ENCODE peak calls at places on chromosomes 11 and 22, in five cellular contexts. One of them, this sample, is unnamed.

GRCh38 chr22:28800308-28801041 is at the start of gene XBP1:
- DNase-seq in HCT116: peak
- DNase-seq in endothelial cell of umbilical vein: peak
- DNase-seq in mesenchymal stem cell: peak
- DNase-seq in MM.1S: peak
- DNase-seq in this sample: peak

GRCh38 chr11:59115556-59115955 is 8.5 kb downstream of the FAM111B start:
- DNase-seq in mesenchymal stem cell: no peak
- DNase-seq in HCT116: no peak
- DNase-seq in MM.1S: no peak
- DNase-seq in endothelial cell of umbilical vein: no peak
- DNase-seq in this sample: no peak

GRCh38 chr11:130157111-130157510 is 2.5 kb upstream of the ST14 start:
- DNase-seq in endothelial cell of umbilical vein: no peak
- DNase-seq in HCT116: no peak
- DNase-seq in mesenchymal stem cell: no peak
- DNase-seq in MM.1S: no peak
- DNase-seq in this sample: no peak

GRCh38 chr22:49568751-49569285 is 258.9 kb downstream of the BRD1 start:
- DNase-seq in endothelial cell of umbilical vein: no peak
- DNase-seq in mesenchymal stem cell: no peak
- DNase-seq in MM.1S: no peak
- DNase-seq in HCT116: no peak
- DNase-seq in this sample: no peak

GRCh38 chr11:9530901-9531625 is 42.4 kb upstream of the WEE1 start:
- DNase-seq in mesenchymal stem cell: no peak
- DNase-seq in endothelial cell of umbilical vein: no peak
- DNase-seq in HCT116: no peak
- DNase-seq in MM.1S: no peak
- DNase-seq in this sample: peak

GRCh38 chr11:79973701-79974626 is 533.1 kb upstream of the TENM4 start:
- DNase-seq in MM.1S: no peak
- DNase-seq in HCT116: no peak
- DNase-seq in mesenchymal stem cell: peak
- DNase-seq in endothelial cell of umbilical vein: no peak
- DNase-seq in this sample: peak

GRCh38 chr22:49436056-49436455 is 391.6 kb downstream of the BRD1 start:
- DNase-seq in HCT116: no peak
- DNase-seq in endothelial cell of umbilical vein: no peak
- DNase-seq in mesenchymal stem cell: no peak
- DNase-seq in MM.1S: no peak
- DNase-seq in this sample: no peak

GRCh38 chr11:15905815-15906214 is 450.5 kb downstream of the SOX6 start:
- DNase-seq in MM.1S: no peak
- DNase-seq in endothelial cell of umbilical vein: no peak
- DNase-seq in HCT116: no peak
- DNase-seq in mesenchymal stem cell: no peak
- DNase-seq in this sample: no peak

GRCh38 chr22:24142241-24142640 is 39.0 kb upstream of the SUSD2 start:
- DNase-seq in HCT116: no peak
- DNase-seq in endothelial cell of umbilical vein: no peak
- DNase-seq in MM.1S: no peak
- DNase-seq in mesenchymal stem cell: no peak
- DNase-seq in this sample: peak

GRCh38 chr11:130622126-130622525 is 173.7 kb downstream of the ADAMTS15 start:
- DNase-seq in MM.1S: no peak
- DNase-seq in endothelial cell of umbilical vein: no peak
- DNase-seq in HCT116: no peak
- DNase-seq in mesenchymal stem cell: peak
- DNase-seq in this sample: no peak

GRCh38 chr11:73664894-73665293 is 18.5 kb downstream of the PLEKHB1 start:
- DNase-seq in MM.1S: no peak
- DNase-seq in endothelial cell of umbilical vein: no peak
- DNase-seq in mesenchymal stem cell: no peak
- DNase-seq in HCT116: no peak
- DNase-seq in this sample: no peak

GRCh38 chr11:71201231-71201630 is 51.1 kb downstream of the SHANK2 start:
- DNase-seq in MM.1S: no peak
- DNase-seq in HCT116: no peak
- DNase-seq in mesenchymal stem cell: no peak
- DNase-seq in endothelial cell of umbilical vein: no peak
- DNase-seq in this sample: no peak

GRCh38 chr11:71202598-71202944 is 49.8 kb downstream of the SHANK2 start:
- DNase-seq in endothelial cell of umbilical vein: no peak
- DNase-seq in mesenchymal stem cell: no peak
- DNase-seq in MM.1S: no peak
- DNase-seq in HCT116: no peak
- DNase-seq in this sample: peak

GRCh38 chr11:71202966-71203365 is 49.4 kb downstream of the SHANK2 start:
- DNase-seq in MM.1S: no peak
- DNase-seq in HCT116: no peak
- DNase-seq in mesenchymal stem cell: no peak
- DNase-seq in endothelial cell of umbilical vein: no peak
- DNase-seq in this sample: peak

GRCh38 chr11:71200761-71201160 is 51.6 kb downstream of the SHANK2 start:
- DNase-seq in endothelial cell of umbilical vein: no peak
- DNase-seq in HCT116: no peak
- DNase-seq in MM.1S: no peak
- DNase-seq in mesenchymal stem cell: no peak
- DNase-seq in this sample: peak

DNA sequence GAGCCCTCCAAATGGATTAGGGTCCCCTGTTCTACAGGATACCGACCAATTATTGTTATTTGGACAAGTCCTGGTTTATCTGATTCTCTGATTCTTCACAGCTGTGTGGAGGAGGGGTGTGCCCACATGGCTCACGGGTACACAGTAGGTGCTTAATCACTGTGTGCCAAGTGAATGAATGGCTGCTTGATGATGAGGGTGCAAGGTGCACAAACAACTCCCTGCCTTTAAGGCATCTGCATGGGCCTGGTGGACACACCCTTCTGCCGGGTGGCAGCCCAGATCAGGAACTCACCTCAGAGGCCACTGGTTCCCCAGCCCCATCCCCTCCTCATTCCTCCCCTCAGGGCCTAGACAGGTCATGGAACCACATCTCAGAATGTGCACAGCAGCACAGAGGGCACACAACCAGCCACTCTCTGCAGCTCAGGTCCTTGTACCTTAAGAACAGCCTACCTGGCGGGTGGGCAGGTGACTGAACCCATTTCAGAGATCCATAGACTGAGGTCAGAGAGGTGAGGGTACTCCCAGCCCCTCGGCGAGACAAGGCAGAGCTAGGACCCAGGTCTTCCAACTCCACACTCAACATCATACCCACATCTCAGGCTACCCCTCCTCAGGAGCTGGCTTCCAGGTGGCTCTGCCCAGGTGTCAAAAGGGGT is 50.3 kb downstream of the SHANK2 start:
- DNase-seq in endothelial cell of umbilical vein: no peak
- DNase-seq in HCT116: no peak
- DNase-seq in MM.1S: no peak
- DNase-seq in mesenchymal stem cell: no peak
- DNase-seq in this sample: peak
- H2AFZ ChIP-seq in endothelial cell of umbilical vein: no peak
- H2AFZ ChIP-seq in HCT116: no peak
- H2AFZ ChIP-seq in MM.1S: no peak
- H2AFZ ChIP-seq in mesenchymal stem cell: no peak
- H2AFZ ChIP-seq in this sample: no peak

GRCh38 chr11:62555464-62556092 is 9.0 kb upstream of the AHNAK start:
- DNase-seq in mesenchymal stem cell: no peak
- DNase-seq in HCT116: no peak
- DNase-seq in MM.1S: peak
- DNase-seq in endothelial cell of umbilical vein: no peak
- DNase-seq in this sample: peak
- H3K4me3 ChIP-seq in mesenchymal stem cell: peak
- H3K4me3 ChIP-seq in HCT116: peak
- H3K4me3 ChIP-seq in MM.1S: peak
- H3K4me3 ChIP-seq in endothelial cell of umbilical vein: no peak
- H3K4me3 ChIP-seq in this sample: peak

GRCh38 chr11:65077466-65077865 is 6.4 kb downstream of the CDCA5 start:
- DNase-seq in endothelial cell of umbilical vein: no peak
- DNase-seq in HCT116: no peak
- DNase-seq in MM.1S: no peak
- DNase-seq in mesenchymal stem cell: no peak
- DNase-seq in this sample: peak

GRCh38 chr11:65078786-65079342 is 5.0 kb downstream of the CDCA5 start:
- DNase-seq in endothelial cell of umbilical vein: no peak
- DNase-seq in HCT116: no peak
- DNase-seq in mesenchymal stem cell: no peak
- DNase-seq in MM.1S: no peak
- DNase-seq in this sample: peak

GRCh38 chr11:65072631-65072966 is 11.2 kb downstream of the CDCA5 start:
- DNase-seq in HCT116: no peak
- DNase-seq in mesenchymal stem cell: no peak
- DNase-seq in endothelial cell of umbilical vein: no peak
- DNase-seq in MM.1S: no peak
- DNase-seq in this sample: peak

GRCh38 chr11:65083134-65083833 is 556 bp downstream of the CDCA5 start:
- DNase-seq in MM.1S: no peak
- DNase-seq in endothelial cell of umbilical vein: no peak
- DNase-seq in mesenchymal stem cell: no peak
- DNase-seq in HCT116: no peak
- DNase-seq in this sample: peak

GRCh38 chr11:65078151-65078550 is 5.7 kb downstream of the CDCA5 start:
- DNase-seq in endothelial cell of umbilical vein: peak
- DNase-seq in MM.1S: peak
- DNase-seq in HCT116: peak
- DNase-seq in mesenchymal stem cell: peak
- DNase-seq in this sample: peak
- H2AFZ ChIP-seq in endothelial cell of umbilical vein: no peak
- H2AFZ ChIP-seq in MM.1S: no peak
- H2AFZ ChIP-seq in HCT116: no peak
- H2AFZ ChIP-seq in mesenchymal stem cell: no peak
- H2AFZ ChIP-seq in this sample: peak

DNA sequence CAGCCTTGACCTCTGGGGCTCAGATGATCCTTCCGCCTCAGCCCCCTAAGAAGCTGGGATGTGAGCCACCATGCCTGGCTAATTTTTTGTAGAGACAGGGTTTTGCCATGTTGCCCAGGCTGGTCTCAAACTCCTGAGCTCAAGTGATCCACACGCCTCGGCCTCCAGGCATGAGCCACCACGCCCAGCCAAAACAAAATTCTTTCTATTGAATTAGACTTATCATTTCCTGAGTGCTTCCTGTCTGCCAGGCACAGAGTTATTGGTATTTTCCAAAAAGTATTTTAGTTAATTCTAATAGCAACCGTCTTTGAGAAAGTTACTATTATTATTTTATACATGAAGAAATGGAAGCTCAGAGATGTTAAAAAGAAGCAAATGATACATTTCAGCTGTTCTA is 61.4 kb upstream of the LMO2 start:
- DNase-seq in mesenchymal stem cell: no peak
- DNase-seq in HCT116: no peak
- DNase-seq in endothelial cell of umbilical vein: peak
- DNase-seq in MM.1S: no peak
- DNase-seq in this sample: no peak
- H3K4me3 ChIP-seq in mesenchymal stem cell: no peak
- H3K4me3 ChIP-seq in HCT116: no peak
- H3K4me3 ChIP-seq in endothelial cell of umbilical vein: no peak
- H3K4me3 ChIP-seq in MM.1S: no peak
- H3K4me3 ChIP-seq in this sample: no peak

DNA sequence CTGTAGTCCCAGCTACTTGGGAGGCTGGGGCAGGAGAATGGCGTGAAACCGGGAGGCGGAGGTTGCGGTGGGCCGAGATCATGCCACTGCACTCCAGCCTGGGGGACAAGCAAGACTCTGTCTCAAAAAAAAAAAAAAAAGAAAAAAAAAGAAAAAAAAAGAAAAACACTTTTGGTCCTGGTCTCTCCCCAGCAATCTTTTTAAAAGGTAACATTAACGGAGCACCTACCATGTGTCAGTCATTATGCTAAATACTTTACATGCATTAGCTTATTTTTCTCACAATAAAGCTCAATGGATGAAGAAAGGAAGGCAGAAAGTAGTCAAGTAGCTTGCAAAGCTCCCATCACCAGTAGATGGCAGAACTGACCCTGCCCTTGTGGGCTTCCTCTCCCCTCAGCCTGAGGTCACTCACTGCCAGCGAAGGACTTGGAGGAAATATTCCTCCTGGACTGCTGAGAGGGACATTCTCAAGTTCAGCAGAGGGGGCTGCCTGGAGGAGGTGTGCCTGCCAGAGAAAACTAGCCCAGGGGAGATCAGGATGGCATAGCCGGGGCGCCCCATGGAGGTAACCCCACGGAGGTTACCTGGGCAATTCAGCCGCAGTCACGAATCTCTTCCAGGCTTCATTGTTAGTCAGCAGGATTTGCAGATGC is 15.5 kb downstream of the APOL3 start:
- DNase-seq in MM.1S: peak
- DNase-seq in HCT116: peak
- DNase-seq in endothelial cell of umbilical vein: peak
- DNase-seq in mesenchymal stem cell: peak
- DNase-seq in this sample: peak
- H2AFZ ChIP-seq in MM.1S: no peak
- H2AFZ ChIP-seq in HCT116: no peak
- H2AFZ ChIP-seq in endothelial cell of umbilical vein: no peak
- H2AFZ ChIP-seq in mesenchymal stem cell: no peak
- H2AFZ ChIP-seq in this sample: peak